ENCODE peak calls at places on chromosomes 11 and 22, in six cellular contexts. A, N, D, T, L and C are unnamed samples.
A peak's percentile ranks its signal among the peaks of the same experiment; 100 is the strongest.

GRCh38 chr22:38290347-38290746 is 17.5 kb upstream of the TMEM184B start:
- DNase-seq in L (no peak), N (no peak), A (no peak), T (no peak), D (peak; percentile 62), C (no peak)

GRCh38 chr11:121439337-121439736 is 12.8 kb upstream of the SORL1 start:
- DNase-seq in A (no peak), N (no peak), D (no peak), L (no peak), T (no peak), C (no peak)

GRCh38 chr11:35859311-35859710 is 84.6 kb upstream of the LDLRAD3 start:
- DNase-seq in L (no peak), D (no peak), N (no peak), A (no peak), T (no peak), C (no peak)

GRCh38 chr11:58933661-58934060 is 5.6 kb upstream of the GLYATL1 start:
- DNase-seq in D (no peak), A (no peak), N (no peak), L (no peak), T (no peak), C (no peak)

GRCh38 chr11:11732116-11732515 is 109.7 kb upstream of the USP47 start:
- DNase-seq in A (no peak), D (no peak), N (no peak), L (no peak), T (no peak), C (no peak)

GRCh38 chr11:100004541-100004940 is 682.5 kb upstream of the ARHGAP42 start:
- DNase-seq in T (no peak), D (no peak), L (no peak), N (no peak), A (no peak), C (no peak)

GRCh38 chr22:31615940-31616314 is 46.1 kb downstream of the PISD start:
- DNase-seq in D (no peak), T (no peak), N (no peak), A (no peak), L (no peak), C (no peak)

GRCh38 chr11:84437129-84438123 is 1151.3 kb upstream of the CCDC90B start:
- DNase-seq in N (no peak), L (peak; percentile 29), D (peak; percentile 15), A (no peak), T (peak; percentile 53), C (no peak)

GRCh38 chr11:11964774-11965150 is 43.7 kb downstream of the DKK3 start:
- DNase-seq in D (no peak), L (no peak), A (no peak), N (no peak), T (no peak), C (no peak)

GRCh38 chr11:19972637-19973036 is 187.6 kb downstream of the DBX1 start:
- DNase-seq in L (no peak), A (no peak), D (no peak), T (no peak), N (no peak), C (no peak)

GRCh38 chr11:23021287-23021863 is 161.1 kb upstream of the CCDC179 start:
- DNase-seq in A (no peak), N (no peak), L (peak; percentile 56), T (peak; percentile 56), D (no peak), C (no peak)

GRCh38 chr22:41699264-41700104 is at the start of gene MEI1:
- DNase-seq in L (no peak), D (peak; percentile 87), T (no peak), A (peak; percentile 88), N (peak; percentile 54), C (peak; percentile 79)

GRCh38 chr11:73761403-73761945 is 600 bp upstream of the RAB6A start:
- DNase-seq in L (no peak), N (no peak), A (peak; percentile 21), D (no peak), T (no peak), C (no peak)

GRCh38 chr11:123426766-123427165 is 3.3 kb upstream of the GRAMD1B start:
- DNase-seq in N (no peak), T (no peak), L (no peak), D (no peak), A (no peak), C (no peak)

GRCh38 chr11:44726278-44727113 is at the start of gene TSPAN18:
- DNase-seq in L (no peak), N (no peak), A (peak; percentile 30), T (peak; percentile 75), D (peak; percentile 28), C (no peak)

GRCh38 chr11:9600651-9601040 is 27.2 kb downstream of the WEE1 start:
- DNase-seq in T (no peak), A (no peak), N (no peak), L (peak; percentile 84), D (no peak), C (no peak)

GRCh38 chr11:76783901-76784813 is 1.0 kb downstream of the TSKU start:
- DNase-seq in L (peak; percentile 80), A (peak; percentile 73), D (peak; percentile 53), N (no peak), T (peak; percentile 92), C (peak; percentile 63)

GRCh38 chr11:116720895-116721294 is 51.9 kb downstream of the BUD13 start:
- DNase-seq in N (no peak), L (no peak), A (no peak), D (no peak), T (no peak), C (no peak)

GRCh38 chr11:119586181-119586580 is 142.8 kb downstream of the NECTIN1 start:
- DNase-seq in T (no peak), L (peak; percentile 43), N (no peak), A (no peak), D (no peak), C (no peak)

GRCh38 chr11:119580751-119581150 is 148.2 kb downstream of the NECTIN1 start:
- DNase-seq in A (no peak), T (no peak), D (no peak), L (no peak), N (no peak), C (no peak)

GRCh38 chr11:119585038-119585666 is 143.8 kb downstream of the NECTIN1 start:
- DNase-seq in A (peak; percentile 22), T (peak; percentile 45), N (peak; percentile 39), D (peak; percentile 26), L (peak; percentile 58), C (peak; percentile 71)

GRCh38 chr11:119583585-119583984 is 145.4 kb downstream of the NECTIN1 start:
- DNase-seq in L (no peak), N (no peak), A (no peak), D (no peak), T (no peak), C (no peak)

GRCh38 chr11:119584193-119585037 is 144.6 kb downstream of the NECTIN1 start:
- DNase-seq in N (peak; percentile 46), D (peak; percentile 35), A (peak; percentile 35), T (peak; percentile 62), L (peak; percentile 90), C (peak; percentile 67)
- H3K4me3 ChIP-seq in N (peak overlapping the region; percentile 15), D (peak overlapping the region; percentile 35), A (peak overlapping the region; percentile 55), T (peak overlapping the region; percentile 26), L (peak overlapping the region; percentile 69), C (peak overlapping the region; percentile 45)

DNA sequence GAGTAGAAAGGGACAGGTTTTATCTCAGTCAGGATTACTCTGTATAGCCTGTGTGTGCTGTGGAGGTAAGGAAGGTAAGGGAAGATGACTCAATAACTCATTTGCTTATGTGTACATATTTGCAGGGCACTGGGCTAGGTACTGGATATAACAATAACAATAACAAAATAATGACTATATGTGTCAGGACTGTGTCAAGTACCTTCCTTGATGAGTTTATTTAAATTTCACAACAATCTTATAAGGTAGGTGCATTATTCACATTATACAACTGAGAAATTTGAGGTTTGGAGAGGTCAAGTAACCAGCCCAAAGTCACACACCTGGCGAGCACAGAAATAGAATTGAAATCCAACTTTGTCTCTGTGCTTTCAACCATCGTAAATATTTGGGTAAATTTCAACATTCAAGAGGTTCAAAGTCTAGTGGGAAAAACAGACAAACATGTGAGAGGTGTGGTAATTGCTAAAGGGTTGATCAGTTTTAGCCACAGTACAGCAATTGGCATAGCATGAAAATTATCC is 131.8 kb downstream of the APIP start:
- DNase-seq in A (no peak), T (no peak), L (no peak), D (no peak), N (no peak), C (no peak)
- H3K4me3 ChIP-seq in A (no peak overlapping the region), T (no peak overlapping the region), L (no peak overlapping the region), D (no peak overlapping the region), N (no peak overlapping the region), C (no peak overlapping the region)

GRCh38 chr11:57476223-57476882 is 16.0 kb downstream of the RTN4RL2 start:
- DNase-seq in T (peak; percentile 17), L (peak; percentile 43), N (no peak), D (peak; percentile 68), A (peak; percentile 59), C (peak; percentile 75)
- H3K4me3 ChIP-seq in T (peak overlapping the region; percentile 19), L (peak overlapping the region; percentile 61), N (peak overlapping the region; percentile 6), D (peak overlapping the region; percentile 48), A (peak overlapping the region; percentile 74), C (peak overlapping the region; percentile 78)

GRCh38 chr11:117849781-117850414 is 25.4 kb upstream of the FXYD2 start:
- DNase-seq in T (no peak), A (no peak), D (no peak), L (no peak), N (no peak), C (no peak)
- H3K4me3 ChIP-seq in T (no peak overlapping the region), A (no peak overlapping the region), D (no peak overlapping the region), L (no peak overlapping the region), N (no peak overlapping the region), C (no peak overlapping the region)

DNA sequence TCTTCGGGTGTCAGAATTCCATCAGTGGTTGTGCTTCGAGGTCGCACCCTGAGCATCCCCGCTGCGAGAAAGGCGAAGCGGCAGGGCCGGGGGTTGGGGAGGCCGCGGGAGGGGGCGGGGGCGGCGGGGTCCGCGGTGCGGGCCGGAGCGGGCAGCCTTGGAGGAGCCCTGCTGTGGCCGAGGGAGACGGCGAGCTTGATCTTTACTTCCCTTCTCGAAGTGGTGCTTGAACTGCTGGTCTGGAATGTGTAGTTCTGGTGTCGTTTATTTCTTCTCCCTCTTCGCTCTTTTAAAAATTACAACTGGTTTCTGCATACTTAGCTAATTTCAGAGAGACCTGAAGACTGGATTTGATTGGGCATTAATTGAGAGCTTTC is 1.1 kb downstream of the APLP2 start:
- DNase-seq in L (peak; percentile 36), T (peak; percentile 54), D (peak; percentile 39), A (no peak), N (no peak), C (no peak)
- H3K4me3 ChIP-seq in L (peak overlapping the region; percentile 78), T (peak overlapping the region; percentile 85), D (peak overlapping the region; percentile 75), A (peak overlapping the region; percentile 93), N (peak overlapping the region; percentile 88), C (peak overlapping the region; percentile 89)